ENCODE peak calls at places on chromosomes 4 and X, in six cellular contexts. One of them, this sample, is unnamed.

GRCh38 chr4:182219400-182219799 is 23.8 kb upstream of the TENM3 start:
- DNase-seq in GM12878: no peak
- DNase-seq in K562: no peak
- DNase-seq in IMR-90: peak
- DNase-seq in SK-N-SH: no peak
- DNase-seq in A549: no peak
- DNase-seq in this sample: no peak

GRCh38 chrX:17967888-17968287 is 106.8 kb upstream of the RAI2 start:
- DNase-seq in IMR-90: no peak
- DNase-seq in A549: no peak
- DNase-seq in SK-N-SH: no peak
- DNase-seq in GM12878: no peak
- DNase-seq in K562: no peak
- DNase-seq in this sample: no peak

GRCh38 chr4:20203508-20203907 is 48.2 kb upstream of the SLIT2 start:
- DNase-seq in K562: no peak
- DNase-seq in SK-N-SH: no peak
- DNase-seq in A549: no peak
- DNase-seq in IMR-90: peak
- DNase-seq in GM12878: no peak
- DNase-seq in this sample: no peak

GRCh38 chrX:37684426-37684825 is 1.2 kb upstream of the XK start:
- DNase-seq in IMR-90: no peak
- DNase-seq in SK-N-SH: no peak
- DNase-seq in K562: peak
- DNase-seq in GM12878: no peak
- DNase-seq in A549: no peak
- DNase-seq in this sample: no peak

GRCh38 chr4:185779520-185779919 is 32.5 kb downstream of the SORBS2 start:
- DNase-seq in K562: no peak
- DNase-seq in A549: peak
- DNase-seq in IMR-90: no peak
- DNase-seq in SK-N-SH: no peak
- DNase-seq in GM12878: no peak
- DNase-seq in this sample: peak

GRCh38 chr4:78370625-78371372 is 180.8 kb upstream of the ANXA3 start:
- DNase-seq in GM12878: no peak
- DNase-seq in A549: no peak
- DNase-seq in K562: no peak
- DNase-seq in SK-N-SH: no peak
- DNase-seq in IMR-90: no peak
- DNase-seq in this sample: no peak

GRCh38 chr4:41207330-41207831 is 7.0 kb downstream of the APBB2 start:
- DNase-seq in A549: no peak
- DNase-seq in SK-N-SH: no peak
- DNase-seq in IMR-90: no peak
- DNase-seq in GM12878: no peak
- DNase-seq in K562: peak
- DNase-seq in this sample: no peak

GRCh38 chr4:145066063-145066501 is 31.9 kb downstream of the ANAPC10 start:
- DNase-seq in GM12878: no peak
- DNase-seq in IMR-90: no peak
- DNase-seq in A549: peak
- DNase-seq in SK-N-SH: no peak
- DNase-seq in K562: no peak
- DNase-seq in this sample: no peak

GRCh38 chr4:121675715-121676114 is 21.1 kb downstream of the ANXA5 start:
- DNase-seq in GM12878: no peak
- DNase-seq in IMR-90: peak
- DNase-seq in K562: no peak
- DNase-seq in A549: no peak
- DNase-seq in SK-N-SH: no peak
- DNase-seq in this sample: peak

GRCh38 chr4:95742872-95743271 is 97.0 kb upstream of the PDHA2 start:
- DNase-seq in SK-N-SH: no peak
- DNase-seq in IMR-90: no peak
- DNase-seq in K562: no peak
- DNase-seq in A549: no peak
- DNase-seq in GM12878: no peak
- DNase-seq in this sample: no peak

GRCh38 chr4:150358691-150359090 is 223.3 kb upstream of the MAB21L2 start:
- DNase-seq in A549: no peak
- DNase-seq in GM12878: no peak
- DNase-seq in SK-N-SH: peak
- DNase-seq in K562: no peak
- DNase-seq in IMR-90: no peak
- DNase-seq in this sample: no peak

GRCh38 chrX:155819966-155820491 is 61.1 kb upstream of the VAMP7 start:
- DNase-seq in GM12878: peak
- DNase-seq in IMR-90: peak
- DNase-seq in A549: peak
- DNase-seq in K562: peak
- DNase-seq in SK-N-SH: peak
- DNase-seq in this sample: peak

GRCh38 chr4:69617083-69617694 is 22.3 kb downstream of the UGT2A2 start:
- DNase-seq in K562: peak
- DNase-seq in SK-N-SH: no peak
- DNase-seq in IMR-90: peak
- DNase-seq in GM12878: no peak
- DNase-seq in A549: peak
- DNase-seq in this sample: peak

GRCh38 chr4:108731001-108731400 is 31.9 kb downstream of the ETNPPL start:
- DNase-seq in GM12878: no peak
- DNase-seq in K562: no peak
- DNase-seq in SK-N-SH: no peak
- DNase-seq in A549: no peak
- DNase-seq in IMR-90: no peak
- DNase-seq in this sample: no peak

GRCh38 chr4:14176613-14177012 is 549.1 kb upstream of the BOD1L1 start:
- DNase-seq in K562: no peak
- DNase-seq in A549: no peak
- DNase-seq in GM12878: no peak
- DNase-seq in IMR-90: peak
- DNase-seq in SK-N-SH: no peak
- DNase-seq in this sample: no peak

GRCh38 chrX:637660-638481 is 7.3 kb downstream of the SHOX start:
- DNase-seq in A549: no peak
- DNase-seq in SK-N-SH: no peak
- DNase-seq in IMR-90: no peak
- DNase-seq in GM12878: no peak
- DNase-seq in K562: no peak
- DNase-seq in this sample: no peak

GRCh38 chr4:107379054-107379869 is 340.8 kb downstream of the PAPSS1 start:
- DNase-seq in A549: no peak
- DNase-seq in K562: no peak
- DNase-seq in SK-N-SH: no peak
- DNase-seq in GM12878: no peak
- DNase-seq in IMR-90: peak
- DNase-seq in this sample: no peak

GRCh38 chr4:172666711-172667368 is 501.8 kb upstream of the GALNT7 start:
- DNase-seq in SK-N-SH: no peak
- DNase-seq in K562: peak
- DNase-seq in IMR-90: peak
- DNase-seq in A549: peak
- DNase-seq in GM12878: no peak
- DNase-seq in this sample: no peak

GRCh38 chrX:14729058-14729457 is 143.8 kb downstream of the FANCB start:
- DNase-seq in GM12878: no peak
- DNase-seq in SK-N-SH: no peak
- DNase-seq in K562: no peak
- DNase-seq in A549: no peak
- DNase-seq in IMR-90: peak
- DNase-seq in this sample: no peak
- TF ChIP-seq SMC3 in GM12878: no peak
- TF ChIP-seq SMC3 in SK-N-SH: no peak
- TF ChIP-seq SMC3 in K562: no peak
- TF ChIP-seq SMC3 in A549: no peak
- TF ChIP-seq SMC3 in IMR-90: no peak
- TF ChIP-seq SMC3 in this sample: no peak

GRCh38 chrX:153476628-153477027 is 6.3 kb upstream of the HAUS7 start:
- DNase-seq in K562: no peak
- DNase-seq in A549: no peak
- DNase-seq in GM12878: no peak
- DNase-seq in SK-N-SH: peak
- DNase-seq in IMR-90: peak
- DNase-seq in this sample: no peak

GRCh38 chrX:153474266-153474665 is 3.9 kb upstream of the HAUS7 start:
- DNase-seq in IMR-90: no peak
- DNase-seq in GM12878: no peak
- DNase-seq in A549: no peak
- DNase-seq in SK-N-SH: no peak
- DNase-seq in K562: no peak
- DNase-seq in this sample: no peak

GRCh38 chrX:153473126-153473525 is 2.8 kb upstream of the HAUS7 start:
- DNase-seq in IMR-90: no peak
- DNase-seq in GM12878: no peak
- DNase-seq in SK-N-SH: no peak
- DNase-seq in K562: no peak
- DNase-seq in A549: no peak
- DNase-seq in this sample: no peak

GRCh38 chrX:153475751-153476281 is 5.4 kb upstream of the HAUS7 start:
- DNase-seq in IMR-90: no peak
- DNase-seq in A549: no peak
- DNase-seq in GM12878: no peak
- DNase-seq in K562: no peak
- DNase-seq in SK-N-SH: no peak
- DNase-seq in this sample: no peak

GRCh38 chrX:153474718-153475117 is 4.3 kb upstream of the HAUS7 start:
- DNase-seq in IMR-90: peak
- DNase-seq in GM12878: no peak
- DNase-seq in A549: no peak
- DNase-seq in K562: peak
- DNase-seq in SK-N-SH: no peak
- DNase-seq in this sample: no peak
- TF ChIP-seq SMC3 in IMR-90: no peak
- TF ChIP-seq SMC3 in GM12878: no peak
- TF ChIP-seq SMC3 in A549: no peak
- TF ChIP-seq SMC3 in K562: no peak
- TF ChIP-seq SMC3 in SK-N-SH: no peak
- TF ChIP-seq SMC3 in this sample: no peak

GRCh38 chrX:40063555-40063954 is 34.2 kb downstream of the BCOR start:
- DNase-seq in SK-N-SH: no peak
- DNase-seq in K562: no peak
- DNase-seq in IMR-90: no peak
- DNase-seq in GM12878: no peak
- DNase-seq in A549: no peak
- DNase-seq in this sample: no peak
- TF ChIP-seq SMC3 in SK-N-SH: no peak
- TF ChIP-seq SMC3 in K562: no peak
- TF ChIP-seq SMC3 in IMR-90: no peak
- TF ChIP-seq SMC3 in GM12878: no peak
- TF ChIP-seq SMC3 in A549: no peak
- TF ChIP-seq SMC3 in this sample: no peak

GRCh38 chr4:101600287-101600686 is 190.2 kb upstream of the BANK1 start:
- DNase-seq in GM12878: no peak
- DNase-seq in SK-N-SH: no peak
- DNase-seq in A549: no peak
- DNase-seq in K562: no peak
- DNase-seq in IMR-90: no peak
- DNase-seq in this sample: no peak
- TF ChIP-seq SMC3 in GM12878: no peak
- TF ChIP-seq SMC3 in SK-N-SH: no peak
- TF ChIP-seq SMC3 in A549: no peak
- TF ChIP-seq SMC3 in K562: no peak
- TF ChIP-seq SMC3 in IMR-90: no peak
- TF ChIP-seq SMC3 in this sample: no peak

This sample was measured in HepG2.